ENCODE peak calls at places on chromosome 3, in ten cellular contexts. One of them, this sample, is unnamed.
A peak's percentile ranks its signal among the peaks of the same experiment; 100 is the strongest.

GRCh38 chr3:15520185-15520584 is 1.3 kb downstream of the COLQ start:
- DNase-seq in H9: no peak
- DNase-seq in transverse colon: no peak
- DNase-seq in heart left ventricle: peak; percentile 36
- DNase-seq in IMR-90: no peak
- DNase-seq in spleen: no peak
- DNase-seq in tibial nerve: no peak
- DNase-seq in SK-N-SH: no peak
- DNase-seq in cardiac muscle cell: no peak
- DNase-seq in neural progenitor cell: no peak
- DNase-seq in this sample: no peak

GRCh38 chr3:8825153-8825825 is 55.9 kb upstream of the OXTR start:
- DNase-seq in transverse colon: no peak
- DNase-seq in IMR-90: no peak
- DNase-seq in cardiac muscle cell: no peak
- DNase-seq in H9: no peak
- DNase-seq in spleen: no peak
- DNase-seq in SK-N-SH: no peak
- DNase-seq in tibial nerve: no peak
- DNase-seq in neural progenitor cell: no peak
- DNase-seq in heart left ventricle: no peak
- DNase-seq in this sample: no peak

GRCh38 chr3:97882975-97883598 is 61.3 kb downstream of the CRYBG3 start:
- DNase-seq in H9: no peak
- DNase-seq in transverse colon: no peak
- DNase-seq in cardiac muscle cell: peak; percentile 67
- DNase-seq in SK-N-SH: no peak
- DNase-seq in heart left ventricle: no peak
- DNase-seq in neural progenitor cell: no peak
- DNase-seq in tibial nerve: no peak
- DNase-seq in spleen: no peak
- DNase-seq in IMR-90: peak; percentile 66
- DNase-seq in this sample: no peak

GRCh38 chr3:196237203-196237602 is 20.9 kb downstream of the SLC51A start:
- DNase-seq in spleen: no peak
- DNase-seq in transverse colon: no peak
- DNase-seq in H9: no peak
- DNase-seq in cardiac muscle cell: no peak
- DNase-seq in SK-N-SH: no peak
- DNase-seq in heart left ventricle: no peak
- DNase-seq in IMR-90: no peak
- DNase-seq in neural progenitor cell: no peak
- DNase-seq in tibial nerve: no peak
- DNase-seq in this sample: no peak

GRCh38 chr3:188001052-188001567 is 152.8 kb upstream of the LPP start:
- DNase-seq in spleen: no peak
- DNase-seq in cardiac muscle cell: no peak
- DNase-seq in heart left ventricle: no peak
- DNase-seq in tibial nerve: no peak
- DNase-seq in SK-N-SH: no peak
- DNase-seq in neural progenitor cell: no peak
- DNase-seq in H9: no peak
- DNase-seq in transverse colon: no peak
- DNase-seq in IMR-90: no peak
- DNase-seq in this sample: no peak

GRCh38 chr3:72187131-72187530 is 402.2 kb upstream of the PROK2 start:
- DNase-seq in cardiac muscle cell: peak; percentile 20
- DNase-seq in heart left ventricle: no peak
- DNase-seq in transverse colon: no peak
- DNase-seq in IMR-90: no peak
- DNase-seq in tibial nerve: no peak
- DNase-seq in spleen: no peak
- DNase-seq in H9: no peak
- DNase-seq in neural progenitor cell: peak; percentile 18
- DNase-seq in SK-N-SH: no peak
- DNase-seq in this sample: no peak

GRCh38 chr3:197494366-197495058 is 61.3 kb downstream of the BDH1 start:
- DNase-seq in SK-N-SH: no peak
- DNase-seq in tibial nerve: no peak
- DNase-seq in H9: no peak
- DNase-seq in heart left ventricle: no peak
- DNase-seq in transverse colon: peak; percentile 75
- DNase-seq in IMR-90: no peak
- DNase-seq in spleen: no peak
- DNase-seq in neural progenitor cell: no peak
- DNase-seq in cardiac muscle cell: no peak
- DNase-seq in this sample: no peak

GRCh38 chr3:147616998-147617619 is 207.9 kb downstream of the ZIC1 start:
- DNase-seq in H9: no peak
- DNase-seq in tibial nerve: no peak
- DNase-seq in heart left ventricle: no peak
- DNase-seq in neural progenitor cell: peak; percentile 63
- DNase-seq in transverse colon: no peak
- DNase-seq in spleen: no peak
- DNase-seq in IMR-90: peak; percentile 12
- DNase-seq in cardiac muscle cell: peak; percentile 29
- DNase-seq in SK-N-SH: peak; percentile 4
- DNase-seq in this sample: no peak

GRCh38 chr3:156583469-156583868 is 28.6 kb upstream of the SSR3 start:
- DNase-seq in spleen: no peak
- DNase-seq in neural progenitor cell: no peak
- DNase-seq in tibial nerve: no peak
- DNase-seq in IMR-90: no peak
- DNase-seq in SK-N-SH: no peak
- DNase-seq in heart left ventricle: no peak
- DNase-seq in transverse colon: no peak
- DNase-seq in cardiac muscle cell: no peak
- DNase-seq in H9: no peak
- DNase-seq in this sample: no peak

GRCh38 chr3:173395073-173395411 is 2.5 kb upstream of the NLGN1 start:
- DNase-seq in tibial nerve: no peak
- DNase-seq in SK-N-SH: no peak
- DNase-seq in spleen: no peak
- DNase-seq in cardiac muscle cell: no peak
- DNase-seq in transverse colon: no peak
- DNase-seq in IMR-90: no peak
- DNase-seq in heart left ventricle: no peak
- DNase-seq in neural progenitor cell: no peak
- DNase-seq in H9: no peak
- DNase-seq in this sample: no peak

GRCh38 chr3:13484861-13485590 is 4.9 kb downstream of the HDAC11 start:
- DNase-seq in SK-N-SH: peak; percentile 83
- DNase-seq in neural progenitor cell: no peak
- DNase-seq in heart left ventricle: peak; percentile 86
- DNase-seq in H9: no peak
- DNase-seq in IMR-90: peak; percentile 33
- DNase-seq in tibial nerve: no peak
- DNase-seq in cardiac muscle cell: peak; percentile 74
- DNase-seq in transverse colon: peak; percentile 93
- DNase-seq in spleen: peak; percentile 78
- DNase-seq in this sample: peak; percentile 90

GRCh38 chr3:64548200-64548889 is 139.5 kb downstream of the ADAMTS9 start:
- DNase-seq in neural progenitor cell: no peak
- DNase-seq in H9: no peak
- DNase-seq in transverse colon: peak; percentile 64
- DNase-seq in IMR-90: peak; percentile 73
- DNase-seq in heart left ventricle: peak; percentile 48
- DNase-seq in SK-N-SH: no peak
- DNase-seq in spleen: no peak
- DNase-seq in tibial nerve: peak; percentile 44
- DNase-seq in cardiac muscle cell: peak; percentile 85
- DNase-seq in this sample: peak; percentile 36

GRCh38 chr3:136989781-136990524 is 32.2 kb downstream of the IL20RB start:
- DNase-seq in tibial nerve: no peak
- DNase-seq in SK-N-SH: no peak
- DNase-seq in spleen: no peak
- DNase-seq in heart left ventricle: no peak
- DNase-seq in cardiac muscle cell: no peak
- DNase-seq in IMR-90: no peak
- DNase-seq in H9: no peak
- DNase-seq in neural progenitor cell: no peak
- DNase-seq in transverse colon: peak; percentile 35
- DNase-seq in this sample: no peak

GRCh38 chr3:77887611-77888010 is 847.7 kb downstream of the ROBO2 start:
- DNase-seq in SK-N-SH: no peak
- DNase-seq in spleen: no peak
- DNase-seq in neural progenitor cell: no peak
- DNase-seq in tibial nerve: no peak
- DNase-seq in cardiac muscle cell: no peak
- DNase-seq in heart left ventricle: no peak
- DNase-seq in H9: no peak
- DNase-seq in IMR-90: peak; percentile 10
- DNase-seq in transverse colon: no peak
- DNase-seq in this sample: no peak

GRCh38 chr3:56706629-56707028 is 23.6 kb upstream of the TASOR start:
- DNase-seq in SK-N-SH: no peak
- DNase-seq in spleen: no peak
- DNase-seq in H9: no peak
- DNase-seq in neural progenitor cell: no peak
- DNase-seq in transverse colon: no peak
- DNase-seq in heart left ventricle: no peak
- DNase-seq in IMR-90: no peak
- DNase-seq in cardiac muscle cell: no peak
- DNase-seq in tibial nerve: no peak
- DNase-seq in this sample: no peak

GRCh38 chr3:56704706-56705105 is 21.6 kb upstream of the TASOR start:
- DNase-seq in SK-N-SH: no peak
- DNase-seq in transverse colon: no peak
- DNase-seq in spleen: no peak
- DNase-seq in heart left ventricle: no peak
- DNase-seq in tibial nerve: no peak
- DNase-seq in neural progenitor cell: no peak
- DNase-seq in IMR-90: no peak
- DNase-seq in H9: no peak
- DNase-seq in cardiac muscle cell: no peak
- DNase-seq in this sample: no peak

GRCh38 chr3:56700136-56700535 is 17.1 kb upstream of the TASOR start:
- DNase-seq in tibial nerve: no peak
- DNase-seq in heart left ventricle: no peak
- DNase-seq in cardiac muscle cell: no peak
- DNase-seq in spleen: no peak
- DNase-seq in neural progenitor cell: no peak
- DNase-seq in SK-N-SH: no peak
- DNase-seq in H9: no peak
- DNase-seq in transverse colon: no peak
- DNase-seq in IMR-90: no peak
- DNase-seq in this sample: no peak

GRCh38 chr3:56702487-56703315 is 19.6 kb upstream of the TASOR start:
- DNase-seq in neural progenitor cell: peak; percentile 78
- DNase-seq in tibial nerve: peak; percentile 84
- DNase-seq in IMR-90: peak; percentile 76
- DNase-seq in cardiac muscle cell: peak; percentile 86
- DNase-seq in spleen: no peak
- DNase-seq in SK-N-SH: peak; percentile 57
- DNase-seq in heart left ventricle: peak; percentile 20
- DNase-seq in transverse colon: peak; percentile 37
- DNase-seq in H9: no peak
- DNase-seq in this sample: peak; percentile 64
- TF ChIP-seq CTCF in neural progenitor cell: peak; percentile 93
- TF ChIP-seq CTCF in tibial nerve: peak; percentile 76
- TF ChIP-seq CTCF in IMR-90: peak; percentile 95
- TF ChIP-seq CTCF in cardiac muscle cell: peak; percentile 69
- TF ChIP-seq CTCF in spleen: peak; percentile 83
- TF ChIP-seq CTCF in SK-N-SH: peak; percentile 95
- TF ChIP-seq CTCF in heart left ventricle: peak; percentile 88
- TF ChIP-seq CTCF in transverse colon: peak; percentile 88
- TF ChIP-seq CTCF in H9: peak; percentile 97
- TF ChIP-seq CTCF in this sample: peak; percentile 93

DNA sequence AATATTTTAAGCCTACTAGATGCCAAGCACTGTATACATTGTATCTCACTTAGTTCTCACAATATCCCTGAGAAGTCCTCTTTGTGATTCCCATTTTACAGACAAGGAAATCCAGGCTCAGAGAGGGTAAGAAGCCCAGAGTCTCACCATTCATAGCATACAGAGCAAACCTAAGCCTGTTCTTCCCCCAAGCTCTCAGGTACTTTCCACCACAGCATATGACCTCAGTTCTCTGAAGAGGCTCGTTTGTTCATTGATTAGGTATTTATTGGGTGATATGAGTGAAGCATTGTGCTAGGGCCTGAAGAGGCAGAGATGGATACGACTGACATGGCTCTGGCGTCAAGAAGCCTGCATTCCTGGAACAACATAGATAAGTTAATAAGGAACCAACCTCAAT is 310.9 kb upstream of the UMPS start:
- DNase-seq in neural progenitor cell: no peak
- DNase-seq in spleen: no peak
- DNase-seq in H9: no peak
- DNase-seq in IMR-90: no peak
- DNase-seq in cardiac muscle cell: no peak
- DNase-seq in transverse colon: no peak
- DNase-seq in tibial nerve: no peak
- DNase-seq in SK-N-SH: no peak
- DNase-seq in heart left ventricle: no peak
- DNase-seq in this sample: no peak
- H3K27ac ChIP-seq in neural progenitor cell: no peak overlapping the region
- H3K27ac ChIP-seq in spleen: no peak overlapping the region
- H3K27ac ChIP-seq in H9: no peak overlapping the region
- H3K27ac ChIP-seq in IMR-90: no peak overlapping the region
- H3K27ac ChIP-seq in cardiac muscle cell: no peak overlapping the region
- H3K27ac ChIP-seq in transverse colon: no peak overlapping the region
- H3K27ac ChIP-seq in tibial nerve: no peak overlapping the region
- H3K27ac ChIP-seq in SK-N-SH: no peak overlapping the region
- H3K27ac ChIP-seq in heart left ventricle: no peak overlapping the region
- H3K27ac ChIP-seq in this sample: no peak overlapping the region

GRCh38 chr3:75863130-75863529 is 77.8 kb upstream of the ZNF717 start:
- DNase-seq in neural progenitor cell: no peak
- DNase-seq in H9: no peak
- DNase-seq in heart left ventricle: no peak
- DNase-seq in SK-N-SH: no peak
- DNase-seq in spleen: no peak
- DNase-seq in tibial nerve: no peak
- DNase-seq in cardiac muscle cell: no peak
- DNase-seq in transverse colon: no peak
- DNase-seq in IMR-90: no peak
- DNase-seq in this sample: no peak

GRCh38 chr3:75863878-75864277 is 78.5 kb upstream of the ZNF717 start:
- DNase-seq in neural progenitor cell: no peak
- DNase-seq in cardiac muscle cell: no peak
- DNase-seq in heart left ventricle: no peak
- DNase-seq in transverse colon: no peak
- DNase-seq in IMR-90: no peak
- DNase-seq in SK-N-SH: no peak
- DNase-seq in spleen: no peak
- DNase-seq in H9: no peak
- DNase-seq in tibial nerve: no peak
- DNase-seq in this sample: no peak
- H3K9me3 ChIP-seq in neural progenitor cell: no peaks in the 10 kb centered on the region
- H3K9me3 ChIP-seq in cardiac muscle cell: no peaks in the 10 kb centered on the region
- H3K9me3 ChIP-seq in heart left ventricle: peaks cover 3% of the 10 kb centered on the region
- H3K9me3 ChIP-seq in transverse colon: no peaks in the 10 kb centered on the region
- H3K9me3 ChIP-seq in IMR-90: no peaks in the 10 kb centered on the region
- H3K9me3 ChIP-seq in SK-N-SH: no peaks in the 10 kb centered on the region
- H3K9me3 ChIP-seq in spleen: no peaks in the 10 kb centered on the region
- H3K9me3 ChIP-seq in H9: no peaks in the 10 kb centered on the region
- H3K9me3 ChIP-seq in tibial nerve: no peaks in the 10 kb centered on the region
- H3K9me3 ChIP-seq in this sample: no peaks in the 10 kb centered on the region

DNA sequence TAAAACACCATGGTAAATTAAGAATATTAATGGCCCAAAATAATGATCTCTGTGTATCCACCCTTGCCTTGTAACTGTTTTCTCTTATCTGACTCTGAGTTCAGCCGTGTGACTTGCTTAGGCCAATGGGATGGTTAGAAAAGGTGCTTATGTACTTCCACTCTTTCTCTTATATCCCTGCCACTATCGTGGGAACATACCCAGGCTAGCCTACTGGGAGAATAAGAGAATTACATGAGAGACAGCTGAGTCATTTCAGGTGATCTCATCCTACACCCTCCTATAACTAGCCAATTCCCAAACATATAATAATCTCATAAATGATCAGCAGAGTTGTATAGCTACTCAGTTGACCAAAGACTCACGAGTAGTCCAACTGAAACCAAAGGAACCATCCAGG is 98.3 kb upstream of the ABI3BP start:
- DNase-seq in H9: peak; percentile 28
- DNase-seq in IMR-90: peak; percentile 67
- DNase-seq in cardiac muscle cell: no peak
- DNase-seq in heart left ventricle: no peak
- DNase-seq in transverse colon: no peak
- DNase-seq in neural progenitor cell: no peak
- DNase-seq in tibial nerve: no peak
- DNase-seq in spleen: no peak
- DNase-seq in SK-N-SH: no peak
- DNase-seq in this sample: no peak
- TF ChIP-seq CTCF in H9: no peak
- TF ChIP-seq CTCF in IMR-90: no peak
- TF ChIP-seq CTCF in cardiac muscle cell: no peak
- TF ChIP-seq CTCF in heart left ventricle: no peak
- TF ChIP-seq CTCF in transverse colon: no peak
- TF ChIP-seq CTCF in neural progenitor cell: no peak
- TF ChIP-seq CTCF in tibial nerve: no peak
- TF ChIP-seq CTCF in spleen: no peak
- TF ChIP-seq CTCF in SK-N-SH: no peak
- TF ChIP-seq CTCF in this sample: no peak

This sample was measured in adrenal gland.